ENCODE peak calls at places on chromosomes 7 and 10, in four cellular contexts. L, R, M and S are unnamed samples.

GRCh38 chr7:155861480-155861868 is 49.2 kb upstream of the SHH start:
- DNase-seq in L (no peak), M (no peak), R (no peak), S (no peak)

GRCh38 chr7:36686499-36686898 is 37.8 kb downstream of the AOAH start:
- DNase-seq in L (no peak), M (no peak), R (peak; percentile 33), S (no peak)

GRCh38 chr10:3897156-3897555 is 112.1 kb upstream of the KLF6 start:
- DNase-seq in L (no peak), M (no peak), R (no peak), S (no peak)

GRCh38 chr10:56317603-56318002 is 43.5 kb downstream of the ZWINT start:
- DNase-seq in R (no peak), M (no peak), L (no peak), S (no peak)

GRCh38 chr10:86074294-86074693 is 292.3 kb downstream of the GRID1 start:
- DNase-seq in M (no peak), R (no peak), L (no peak), S (no peak)

GRCh38 chr10:96491303-96491702 is 22.4 kb downstream of the TLL2 start:
- DNase-seq in R (no peak), M (no peak), L (no peak), S (no peak)

GRCh38 chr7:117830422-117830954 is 42.8 kb downstream of the CTTNBP2 start:
- DNase-seq in R (no peak), M (no peak), L (no peak), S (no peak)

GRCh38 chr7:155163696-155164095 is 93.6 kb downstream of the HTR5A start:
- DNase-seq in L (no peak), M (no peak), R (no peak), S (no peak)